ENCODE peak calls at places on chromosomes 7 and 10, in six cellular contexts. T is astrocyte of the spinal cord, L is Calu3, X is ACHN, Z is KG1, I is activated T-helper 1 cell treated with Interleukin-2 at 50 U/mL for 16 hours. W is an unnamed sample.
A peak's percentile ranks its signal among the peaks of the same experiment; 100 is the strongest.

GRCh38 chr10:113026679-113027078 is 76.6 kb downstream of the TCF7L2 start:
- DNase-seq in T (peak; percentile 91), L (no peak), X (no peak), I (no peak), Z (no peak), W (no peak)

GRCh38 chr10:68154211-68154497 is 44.9 kb downstream of the MYPN start:
- DNase-seq in X (peak; percentile 30), L (no peak), I (no peak), T (peak; percentile 63), Z (no peak), W (no peak)

GRCh38 chr7:141185369-141185967 is 111.6 kb downstream of the TMEM178B start:
- DNase-seq in I (no peak), Z (no peak), L (no peak), T (no peak), X (no peak), W (no peak)

GRCh38 chr7:41689815-41690214 is 13.1 kb downstream of the INHBA start:
- DNase-seq in I (no peak), T (no peak), Z (no peak), L (no peak), X (no peak), W (no peak)

GRCh38 chr10:131737543-131738395 is 163.0 kb upstream of the PPP2R2D start:
- DNase-seq in I (no peak), T (no peak), X (no peak), L (no peak), Z (no peak), W (no peak)

GRCh38 chr7:81637527-81637926 is 132.3 kb downstream of the HGF start:
- DNase-seq in L (no peak), Z (no peak), X (no peak), I (no peak), T (no peak), W (no peak)

GRCh38 chr7:23277359-23277989 is 21.7 kb upstream of the MALSU1 start:
- DNase-seq in I (no peak), Z (peak; percentile 46), T (peak; percentile 74), L (peak; percentile 78), X (peak; percentile 84), W (no peak)

GRCh38 chr7:3117488-3118228 is 74.0 kb upstream of the CARD11 start:
- DNase-seq in T (no peak), I (no peak), X (no peak), L (no peak), Z (no peak), W (no peak)

GRCh38 chr7:65251851-65252620 is 121.6 kb upstream of the ZNF92 start:
- DNase-seq in X (peak; percentile 77), T (peak; percentile 56), I (no peak), Z (no peak), L (peak; percentile 58), W (peak; percentile 87)

GRCh38 chr10:62844280-62845011 is 28.3 kb upstream of the EGR2 start:
- DNase-seq in L (no peak), X (no peak), T (no peak), Z (no peak), I (no peak), W (no peak)

GRCh38 chr7:3464900-3465622 is 164.0 kb downstream of the SDK1 start:
- DNase-seq in T (no peak), Z (no peak), X (no peak), I (no peak), L (no peak), W (no peak)

GRCh38 chr7:129950191-129950940 is 2.4 kb downstream of the UBE2H start:
- DNase-seq in T (peak; percentile 45), L (no peak), Z (no peak), X (peak; percentile 50), I (no peak), W (no peak)

GRCh38 chr10:77890097-77890496 is 36.5 kb downstream of the DLG5 start:
- DNase-seq in Z (no peak), T (no peak), X (no peak), L (no peak), I (no peak), W (no peak)

GRCh38 chr10:14460447-14460846 is 129.7 kb upstream of the FRMD4A start:
- DNase-seq in T (no peak), X (no peak), L (no peak), I (no peak), Z (no peak), W (no peak)

GRCh38 chr10:131689016-131689415 is 211.8 kb upstream of the PPP2R2D start:
- DNase-seq in I (no peak), Z (no peak), T (no peak), L (no peak), X (no peak), W (no peak)

GRCh38 chr10:19713800-19714525 is 102.3 kb upstream of the PLXDC2 start:
- DNase-seq in T (no peak), I (no peak), L (no peak), X (no peak), Z (no peak), W (no peak)

GRCh38 chr10:87896216-87896615 is 32.8 kb downstream of the PTEN start:
- DNase-seq in X (no peak), L (no peak), Z (no peak), I (no peak), T (no peak), W (no peak)

GRCh38 chr7:70189261-70189660 is 591.0 kb downstream of the AUTS2 start:
- DNase-seq in Z (no peak), T (no peak), I (no peak), X (no peak), L (no peak), W (no peak)

GRCh38 chr7:102456327-102456726 is 8.3 kb downstream of the ALKBH4 start:
- DNase-seq in X (no peak), T (peak; percentile 57), I (no peak), Z (no peak), L (no peak), W (no peak)

GRCh38 chr7:10104292-10104691 is 869.4 kb upstream of the PHF14 start:
- DNase-seq in T (no peak), Z (no peak), I (no peak), X (no peak), L (no peak), W (no peak)